ENCODE peak calls at places on chromosomes 5 and 9, in six cellular contexts. K is GM23338, J is H9, R is Peyer's patch, P is ascending aorta, B is adipocyte. U is an unnamed sample.

GRCh38 chr9:68991457-68991856 is 22.5 kb downstream of the PRKACG start:
- DNase-seq in K (no peak), J (no peak), R (no peak), P (no peak), B (no peak), U (no peak)

GRCh38 chr5:119335261-119335677 is 20.6 kb upstream of the TNFAIP8 start:
- DNase-seq in K (no peak), J (no peak), R (no peak), P (no peak), B (no peak), U (no peak)

GRCh38 chr9:119500072-119500771 is 131.0 kb upstream of the BRINP1 start:
- DNase-seq in K (no peak), J (no peak), R (no peak), P (no peak), B (no peak), U (no peak)

GRCh38 chr9:130934702-130935659 is 4.1 kb downstream of the FIBCD1 start:
- DNase-seq in K (no peak), J (no peak), R (no peak), P (no peak), B (no peak), U (peak; percentile 56)

GRCh38 chr5:42301349-42301748 is 121.9 kb upstream of the GHR start:
- DNase-seq in K (no peak), J (no peak), R (no peak), P (no peak), B (no peak), U (no peak)

GRCh38 chr5:180618830-180619562 is 27.7 kb upstream of the SCGB3A1 start:
- DNase-seq in K (peak; percentile 83), J (peak; percentile 76), R (no peak), P (no peak), B (peak; percentile 69), U (no peak)

GRCh38 chr5:158679221-158679641 is 420.5 kb downstream of the EBF1 start:
- DNase-seq in K (no peak), J (no peak), R (no peak), P (no peak), B (no peak), U (no peak)

GRCh38 chr9:13967493-13967892 is 346.4 kb downstream of the NFIB start:
- DNase-seq in K (no peak), J (no peak), R (no peak), P (no peak), B (no peak), U (no peak)

GRCh38 chr5:95859327-95860060 is 37.0 kb upstream of the GLRX start:
- DNase-seq in K (no peak), J (no peak), R (no peak), P (no peak), B (no peak), U (no peak)

GRCh38 chr5:43338856-43339255 is 25.6 kb upstream of the HMGCS1 start:
- DNase-seq in K (no peak), J (no peak), R (no peak), P (no peak), B (no peak), U (no peak)

GRCh38 chr5:178329331-178329730 is 96.7 kb upstream of the PHYKPL start:
- DNase-seq in K (no peak), J (no peak), R (no peak), P (no peak), B (no peak), U (no peak)

GRCh38 chr5:23064710-23065109 is 211.6 kb upstream of the CDH12 start:
- DNase-seq in K (no peak), J (no peak), R (no peak), P (no peak), B (no peak), U (no peak)

GRCh38 chr9:126805546-126806262 is 864 bp downstream of the ZBTB43 start:
- DNase-seq in K (peak; percentile 6), J (no peak), R (peak; percentile 71), P (peak; percentile 56), B (peak; percentile 72), U (peak; percentile 75)

GRCh38 chr5:145859897-145860296 is 12.9 kb downstream of the GRXCR2 start:
- DNase-seq in K (peak; percentile 56), J (no peak), R (no peak), P (no peak), B (no peak), U (no peak)

GRCh38 chr5:78537821-78538220 is 110.8 kb downstream of the LHFPL2 start:
- DNase-seq in K (peak; percentile 76), J (no peak), R (no peak), P (no peak), B (peak; percentile 65), U (peak; percentile 46)
- H3K4me1 ChIP-seq in K (peaks cover 20% of the 10 kb centered on the region), J (peaks cover 10% of the 10 kb centered on the region), R (no peaks in the 10 kb centered on the region), P (peaks cover 10% of the 10 kb centered on the region), B (peaks cover 16% of the 10 kb centered on the region), U (no peaks in the 10 kb centered on the region)

GRCh38 chr5:124726631-124727362 is 19.6 kb downstream of the ZNF608 start:
- DNase-seq in K (no peak), J (no peak), R (no peak), P (no peak), B (no peak), U (no peak)

GRCh38 chr5:124725040-124725434 is 21.4 kb downstream of the ZNF608 start:
- DNase-seq in K (peak; percentile 56), J (no peak), R (no peak), P (no peak), B (no peak), U (peak; percentile 27)

GRCh38 chr5:124724357-124725039 is 21.9 kb downstream of the ZNF608 start:
- DNase-seq in K (no peak), J (no peak), R (no peak), P (no peak), B (no peak), U (no peak)

GRCh38 chr5:124728331-124729307 is 17.8 kb downstream of the ZNF608 start:
- DNase-seq in K (no peak), J (no peak), R (no peak), P (no peak), B (no peak), U (no peak)

GRCh38 chr5:124725622-124726258 is 20.7 kb downstream of the ZNF608 start:
- DNase-seq in K (no peak), J (no peak), R (no peak), P (no peak), B (no peak), U (no peak)
- H3K4me1 ChIP-seq in K (peaks cover 39% of the 10 kb centered on the region), J (peaks cover 11% of the 10 kb centered on the region), R (no peaks in the 10 kb centered on the region), P (no peaks in the 10 kb centered on the region), B (peaks cover 12% of the 10 kb centered on the region), U (peaks cover 37% of the 10 kb centered on the region)

DNA sequence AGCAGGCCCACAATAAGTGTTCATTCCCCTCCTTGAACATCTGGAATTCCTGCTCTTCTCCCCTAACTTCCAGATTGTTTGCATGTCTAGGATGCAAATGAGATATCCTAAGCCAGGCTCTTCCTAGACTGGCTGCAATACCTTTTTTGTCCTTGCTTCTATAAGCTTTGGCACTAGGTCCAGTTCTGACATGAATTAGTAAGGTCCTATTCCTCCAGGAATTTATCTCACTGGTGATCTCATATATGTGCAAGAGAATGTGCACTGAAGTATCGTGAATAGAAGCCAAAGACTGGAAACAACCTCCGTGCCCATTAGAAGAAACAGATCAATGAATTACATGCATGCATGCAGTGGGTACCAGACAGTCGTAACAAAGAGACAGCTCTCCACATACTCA is 25.2 kb downstream of the DUSP1 start:
- DNase-seq in K (no peak), J (no peak), R (no peak), P (no peak), B (no peak), U (no peak)
- H3K4me1 ChIP-seq in K (peaks cover 6% of the 10 kb centered on the region), J (no peaks in the 10 kb centered on the region), R (peaks cover 6% of the 10 kb centered on the region), P (peaks cover 21% of the 10 kb centered on the region), B (peaks cover 23% of the 10 kb centered on the region), U (no peaks in the 10 kb centered on the region)

DNA sequence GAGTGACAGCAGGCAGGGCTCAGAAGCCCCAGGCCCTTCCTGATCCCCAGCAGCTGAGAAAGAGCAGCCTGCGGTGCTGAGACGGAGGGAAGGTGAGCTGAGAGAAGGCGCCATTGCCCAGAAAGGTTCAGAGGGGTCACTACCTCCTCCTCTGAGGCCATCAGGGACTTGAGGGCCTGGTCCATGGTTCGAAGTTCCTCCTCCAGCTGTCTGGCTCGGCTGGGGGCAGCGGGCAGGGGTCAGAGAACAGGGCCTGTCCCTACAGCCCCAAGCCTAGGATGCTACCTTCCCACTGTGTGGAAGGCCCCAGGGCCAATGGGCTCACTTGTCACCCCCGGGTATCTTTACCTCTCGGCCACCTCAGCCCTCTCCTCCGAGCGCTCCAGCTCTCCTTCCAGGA is 4.8 kb downstream of the TPM2 start:
- DNase-seq in K (no peak), J (no peak), R (no peak), P (no peak), B (no peak), U (no peak)
- H3K4me1 ChIP-seq in K (peaks cover 28% of the 10 kb centered on the region), J (peaks cover 3% of the 10 kb centered on the region), R (peaks cover 16% of the 10 kb centered on the region), P (peaks cover 14% of the 10 kb centered on the region), B (peaks cover 39% of the 10 kb centered on the region), U (peaks cover 18% of the 10 kb centered on the region)

GRCh38 chr9:121825481-121825830 is 174.0 kb downstream of the DAB2IP start:
- DNase-seq in K (no peak), J (no peak), R (no peak), P (no peak), B (no peak), U (no peak)

GRCh38 chr9:121823451-121824169 is 172.2 kb downstream of the DAB2IP start:
- DNase-seq in K (no peak), J (no peak), R (no peak), P (no peak), B (no peak), U (no peak)

GRCh38 chr9:121824651-121825480 is 173.4 kb downstream of the DAB2IP start:
- DNase-seq in K (peak; percentile 48), J (no peak), R (no peak), P (no peak), B (peak; percentile 11), U (no peak)

GRCh38 chr9:121827251-121827967 is 176.0 kb downstream of the DAB2IP start:
- DNase-seq in K (peak; percentile 59), J (no peak), R (no peak), P (no peak), B (no peak), U (no peak)

GRCh38 chr9:121826711-121827110 is 175.3 kb downstream of the DAB2IP start:
- DNase-seq in K (no peak), J (no peak), R (no peak), P (no peak), B (no peak), U (no peak)
- H3K4me1 ChIP-seq in K (peaks cover 9% of the 10 kb centered on the region), J (no peaks in the 10 kb centered on the region), R (no peaks in the 10 kb centered on the region), P (no peaks in the 10 kb centered on the region), B (peaks cover 7% of the 10 kb centered on the region), U (no peaks in the 10 kb centered on the region)

DNA sequence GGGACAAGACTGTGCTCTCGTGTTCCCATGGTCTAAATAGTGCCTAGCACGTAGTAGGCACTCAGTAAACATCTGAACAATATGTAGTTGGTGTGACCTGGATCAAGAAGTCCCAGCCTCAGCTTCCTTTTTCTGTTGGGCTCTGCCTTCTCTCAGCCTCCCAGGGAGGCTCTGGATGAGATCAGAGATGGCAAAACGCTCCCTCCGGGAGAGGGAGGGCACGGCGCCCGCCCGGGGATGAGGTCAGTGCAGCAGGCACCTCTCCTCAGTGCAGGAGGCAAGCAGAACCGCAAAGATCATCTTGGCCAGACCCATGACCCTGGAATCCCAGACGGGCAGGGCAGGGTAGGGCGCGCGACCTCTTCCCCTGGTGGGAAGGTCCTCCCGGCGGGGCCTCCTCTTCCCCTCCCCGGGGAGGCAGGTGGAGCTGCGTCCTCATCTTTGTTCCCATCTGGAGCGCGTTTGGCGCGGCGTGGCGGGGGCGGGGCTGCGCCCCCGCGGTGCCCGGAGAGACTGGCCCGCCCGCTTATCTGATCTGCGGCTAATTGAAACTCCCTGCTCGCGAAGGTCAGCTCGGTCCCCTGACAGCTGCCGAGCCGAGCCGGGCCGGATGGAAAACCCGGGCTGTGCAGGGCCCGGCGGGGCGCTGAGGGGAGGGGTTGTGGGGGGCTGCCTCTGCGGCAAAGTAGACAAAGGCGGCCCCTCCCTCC is 60.9 kb downstream of the CXXC5 start:
- DNase-seq in K (peak; percentile 91), J (no peak), R (no peak), P (peak; percentile 62), B (peak; percentile 80), U (peak; percentile 82)
- H3K4me1 ChIP-seq in K (peaks cover 40% of the 10 kb centered on the region), J (peaks cover 23% of the 10 kb centered on the region), R (peaks cover 32% of the 10 kb centered on the region), P (peaks cover 8% of the 10 kb centered on the region), B (peaks cover 21% of the 10 kb centered on the region), U (peaks cover 39% of the 10 kb centered on the region)

U was measured in Caco-2.